ENCODE peak calls at places on chromosomes 16 and 17, in six cellular contexts. F, N, C, K, B and J are unnamed samples.

GRCh38 chr16:11401161-11402050 is 56.1 kb downstream of the RMI2 start:
- DNase-seq in N (no peak), B (peak), F (no peak), C (peak), K (peak), J (no peak)

GRCh38 chr17:32161029-32161428 is 18.7 kb downstream of the RHOT1 start:
- DNase-seq in F (no peak), N (no peak), K (no peak), B (no peak), C (no peak), J (no peak)

GRCh38 chr17:40099627-40100418 is 566 bp downstream of the NR1D1 start:
- DNase-seq in B (peak), C (no peak), N (no peak), F (no peak), K (no peak), J (peak)

GRCh38 chr16:69084301-69084700 is 21.2 kb upstream of the HAS3 start:
- DNase-seq in F (no peak), K (no peak), B (no peak), N (no peak), C (no peak), J (no peak)

GRCh38 chr17:82100502-82101298 is 2.7 kb upstream of the FASN start:
- DNase-seq in N (no peak), K (no peak), C (no peak), B (no peak), F (no peak), J (no peak)

GRCh38 chr17:29158096-29158495 is 22.1 kb downstream of the MYO18A start:
- DNase-seq in C (no peak), N (no peak), F (no peak), B (no peak), K (no peak), J (no peak)

GRCh38 chr16:55264949-55265348 is 59.1 kb upstream of the IRX6 start:
- DNase-seq in B (no peak), C (no peak), N (no peak), K (no peak), F (no peak), J (no peak)

GRCh38 chr17:1880851-1881630 is 51.2 kb downstream of the RPA1 start:
- DNase-seq in C (no peak), N (no peak), K (no peak), F (no peak), B (no peak), J (no peak)

GRCh38 chr17:49337900-49338299 is 24.1 kb downstream of the ZNF652 start:
- DNase-seq in K (no peak), B (no peak), C (no peak), N (no peak), F (peak), J (no peak)

GRCh38 chr17:29593546-29594440 is 861 bp downstream of the ANKRD13B start:
- DNase-seq in B (no peak), K (no peak), C (no peak), F (peak), N (peak), J (peak)

GRCh38 chr17:72358465-72358864 is 237.6 kb downstream of the SOX9 start:
- DNase-seq in K (no peak), F (no peak), N (no peak), C (no peak), B (no peak), J (no peak)

DNA sequence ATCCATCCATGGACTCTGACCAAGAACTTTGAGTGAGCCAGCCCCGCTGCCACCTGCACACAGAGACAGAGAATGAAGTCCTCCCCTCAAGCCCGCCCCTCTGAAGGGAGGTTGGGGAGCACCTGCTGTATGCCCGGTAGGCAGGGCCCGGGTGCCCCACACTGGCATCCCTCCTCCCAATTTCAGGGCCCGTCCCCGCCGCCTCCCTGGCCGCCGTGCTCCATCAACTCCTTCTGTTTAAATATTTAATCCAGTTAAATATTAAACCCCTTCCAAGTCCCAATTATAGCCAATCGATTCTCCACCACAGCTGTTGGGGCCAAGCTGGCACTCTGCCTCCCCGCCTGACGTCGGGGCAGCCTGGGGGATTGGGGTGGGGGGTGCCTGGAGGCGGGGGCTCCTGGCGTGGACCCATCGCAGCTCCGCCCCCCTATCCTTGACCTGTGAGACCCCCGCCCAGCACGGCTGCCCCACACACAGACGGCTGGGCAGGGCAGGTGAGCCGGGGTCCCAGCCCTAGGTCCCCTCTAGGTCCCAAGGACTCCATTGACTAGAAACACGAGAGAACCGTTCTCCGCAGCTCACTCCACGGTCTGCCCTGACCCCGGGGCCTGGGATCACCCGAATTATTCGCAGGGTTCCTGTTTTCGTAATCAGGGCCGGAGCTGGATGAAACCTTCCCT is 18.0 kb upstream of the CACNA1H start:
- DNase-seq in C (peak), K (no peak), N (no peak), F (no peak), B (no peak), J (no peak)
- H3K4me3 ChIP-seq in C (no peak), K (no peak), N (no peak), F (no peak), B (no peak), J (no peak)

DNA sequence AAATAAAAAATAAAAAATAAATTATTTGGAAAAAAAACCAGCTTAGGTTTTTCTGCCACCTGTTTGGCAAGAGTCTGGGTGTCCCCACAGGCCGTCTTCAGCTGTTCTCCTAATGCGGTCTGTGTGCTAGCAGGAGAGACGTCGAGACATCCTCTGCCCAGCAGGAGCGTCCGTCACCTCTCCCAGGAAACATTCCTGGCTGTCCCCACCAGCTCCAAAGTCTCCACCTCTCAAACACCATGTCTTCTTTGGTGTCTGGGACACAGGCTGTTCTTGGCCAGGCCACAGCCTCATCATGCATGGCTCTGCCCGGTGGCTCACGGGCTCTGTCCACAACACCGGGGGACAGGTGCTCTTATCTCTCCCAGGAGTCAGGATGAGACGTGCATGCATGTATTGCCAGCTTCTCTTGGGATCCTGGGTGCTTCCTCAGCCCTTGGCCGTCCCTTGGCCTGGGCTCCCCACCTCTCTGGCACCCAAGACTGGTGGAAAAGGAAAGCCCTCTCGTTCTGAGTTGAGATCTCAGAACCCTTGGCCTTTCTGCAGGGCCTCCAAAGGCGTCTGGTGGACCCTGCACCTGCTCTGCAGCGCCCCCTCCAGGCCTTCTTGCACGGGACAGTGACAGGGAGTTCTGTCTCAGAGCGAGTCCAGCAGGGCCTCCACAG is 84.9 kb upstream of the CBX4 start:
- DNase-seq in B (no peak), K (no peak), N (peak), C (peak), F (peak), J (peak)
- TF ChIP-seq CTCF in B (no peak), K (no peak), N (peak), C (no peak), F (no peak), J (peak)

GRCh38 chr17:17826942-17827785 is 9.6 kb downstream of the SREBF1 start:
- DNase-seq in K (no peak), F (no peak), C (no peak), B (no peak), N (no peak), J (no peak)
- H3K4me3 ChIP-seq in K (no peak), F (no peak), C (no peak), B (no peak), N (no peak), J (no peak)

GRCh38 chr16:59410451-59410850 is 676.3 kb upstream of the GOT2 start:
- DNase-seq in N (no peak), C (no peak), B (no peak), F (no peak), K (no peak), J (no peak)

GRCh38 chr16:59412275-59412841 is 678.2 kb upstream of the GOT2 start:
- DNase-seq in F (no peak), B (no peak), K (no peak), C (no peak), N (peak), J (no peak)
- TF ChIP-seq CTCF in F (no peak), B (no peak), K (no peak), C (no peak), N (peak), J (no peak)

GRCh38 chr17:21573961-21574610 is 118.2 kb upstream of the KCNJ18 start:
- DNase-seq in F (peak), K (peak), N (no peak), C (peak), B (peak), J (no peak)
- H3K4me3 ChIP-seq in F (peak), K (peak), N (no peak), C (peak), B (peak), J (no peak)

GRCh38 chr17:66021757-66022156 is 170.2 kb downstream of the CEP112 start:
- DNase-seq in F (no peak), C (no peak), B (no peak), K (no peak), N (no peak), J (peak)
- TF ChIP-seq CTCF in F (no peak), C (no peak), B (no peak), K (no peak), N (no peak), J (peak)

GRCh38 chr17:78120971-78121800 is 7.4 kb downstream of the TMC6 start:
- DNase-seq in C (no peak), N (no peak), F (no peak), B (no peak), K (no peak), J (no peak)
- H3K4me3 ChIP-seq in C (no peak), N (no peak), F (no peak), B (no peak), K (no peak), J (no peak)